ENCODE peak calls at places on chromosomes 6 and 20, in five cellular contexts. Z is H9, N is mesenchymal stem cell, R is neuronal stem cell, M is H1. C is an unnamed sample.

GRCh38 chr6:150005761-150006651 is 19.3 kb downstream of the RAET1L start:
- DNase-seq in Z (no peak), N (no peak), R (no peak), M (no peak), C (no peak)

GRCh38 chr6:154343473-154344308 is 12.9 kb downstream of the IPCEF1 start:
- DNase-seq in Z (peak), N (peak), R (no peak), M (peak), C (peak)

GRCh38 chr6:113936093-113936934 is 34.6 kb downstream of the HDAC2 start:
- DNase-seq in Z (no peak), N (peak), R (peak), M (no peak), C (peak)

GRCh38 chr20:30286157-30286556 is 971.3 kb upstream of the DEFB115 start:
- DNase-seq in Z (no peak), N (no peak), R (no peak), M (no peak), C (no peak)

GRCh38 chr20:47150403-47151152 is 205.9 kb downstream of the ZMYND8 start:
- DNase-seq in Z (peak), N (peak), R (peak), M (peak), C (peak)

GRCh38 chr6:24926639-24927038 is 9.1 kb downstream of the RIPOR2 start:
- DNase-seq in Z (no peak), N (no peak), R (no peak), M (no peak), C (no peak)

GRCh38 chr6:167945937-167946485 is 51.5 kb upstream of the KIF25 start:
- DNase-seq in Z (no peak), N (no peak), R (no peak), M (no peak), C (no peak)

GRCh38 chr20:33273117-33273851 is 9.7 kb upstream of the BPIFB1 start:
- DNase-seq in Z (no peak), N (no peak), R (no peak), M (no peak), C (peak)

GRCh38 chr6:170125447-170126300 is 165.2 kb downstream of the DLL1 start:
- DNase-seq in Z (peak), N (no peak), R (no peak), M (peak), C (no peak)

GRCh38 chr20:12028771-12029170 is 111.1 kb downstream of the BTBD3 start:
- DNase-seq in Z (no peak), N (no peak), R (no peak), M (no peak), C (peak)

GRCh38 chr20:12036142-12036541 is 118.4 kb downstream of the BTBD3 start:
- DNase-seq in Z (no peak), N (no peak), R (no peak), M (no peak), C (no peak)

GRCh38 chr20:12030470-12030869 is 112.8 kb downstream of the BTBD3 start:
- DNase-seq in Z (no peak), N (no peak), R (no peak), M (no peak), C (no peak)
- H2BK12ac ChIP-seq in Z (no peak), N (no peak), R (no peak), M (no peak), C (no peak)

GRCh38 chr6:10202111-10202510 is 212.8 kb downstream of the TFAP2A start:
- DNase-seq in Z (no peak), N (no peak), R (no peak), M (no peak), C (peak)

GRCh38 chr6:10205120-10205519 is 209.8 kb downstream of the TFAP2A start:
- DNase-seq in Z (no peak), N (no peak), R (no peak), M (no peak), C (no peak)

GRCh38 chr6:10205892-10206291 is 209.0 kb downstream of the TFAP2A start:
- DNase-seq in Z (no peak), N (no peak), R (no peak), M (no peak), C (no peak)

GRCh38 chr6:10203651-10204050 is 211.2 kb downstream of the TFAP2A start:
- DNase-seq in Z (no peak), N (no peak), R (no peak), M (no peak), C (no peak)

GRCh38 chr6:10202581-10202980 is 212.3 kb downstream of the TFAP2A start:
- DNase-seq in Z (no peak), N (no peak), R (no peak), M (no peak), C (peak)
- H2AFZ ChIP-seq in Z (no peak), N (no peak), R (no peak), M (no peak), C (no peak)

GRCh38 chr20:1189827-1190226 is 5.0 kb upstream of the TMEM74B start:
- DNase-seq in Z (no peak), N (no peak), R (no peak), M (no peak), C (no peak)
- H3K14ac ChIP-seq in Z (no peak), N (no peak), R (no peak), M (no peak), C (no peak)

GRCh38 chr6:157453978-157454377 is 73.0 kb downstream of the ZDHHC14 start:
- DNase-seq in Z (no peak), N (no peak), R (no peak), M (no peak), C (no peak)
- H2BK12ac ChIP-seq in Z (no peak), N (no peak), R (no peak), M (no peak), C (no peak)

GRCh38 chr6:64622944-64623343 is 987.3 kb downstream of the PHF3 start:
- DNase-seq in Z (no peak), N (no peak), R (no peak), M (no peak), C (no peak)
- H2AFZ ChIP-seq in Z (no peak), N (no peak), R (no peak), M (no peak), C (no peak)

GRCh38 chr6:29964904-29965872 is 22.9 kb downstream of the HLA-A start:
- DNase-seq in Z (peak), N (peak), R (peak), M (no peak), C (peak)
- H3K14ac ChIP-seq in Z (peak), N (peak), R (no peak), M (peak), C (no peak)

C was measured in trophoblast cell.